ENCODE peak calls at places on chromosomes 2 and 18, in nine cellular contexts. F is PC-3, I is GM20000, E is ovary, U is suprapubic skin, V is astrocyte of the cerebellum, A is heart left ventricle, Y is gastrocnemius medialis, Q is psoas muscle. W is an unnamed sample.

GRCh38 chr2:129112181-129112580 is 793.5 kb upstream of the HS6ST1 start:
- DNase-seq in F (no peak), I (no peak), E (no peak), U (no peak), V (no peak), A (no peak), Y (no peak), Q (no peak), W (peak; percentile 52)

GRCh38 chr18:8443505-8443904 is 165.7 kb upstream of the RAB12 start:
- DNase-seq in F (peak; percentile 62), I (no peak), E (no peak), U (no peak), V (no peak), A (no peak), Y (no peak), Q (no peak), W (no peak)

GRCh38 chr2:136765256-136765735 is at the start of gene THSD7B:
- DNase-seq in F (no peak), I (peak; percentile 39), E (no peak), U (no peak), V (no peak), A (no peak), Y (no peak), Q (no peak), W (no peak)

GRCh38 chr18:43571078-43571689 is 293.9 kb upstream of the SYT4 start:
- DNase-seq in F (peak; percentile 59), I (peak; percentile 39), E (no peak), U (no peak), V (peak; percentile 56), A (no peak), Y (no peak), Q (no peak), W (peak; percentile 71)

GRCh38 chr18:44452346-44452745 is 228.3 kb upstream of the SETBP1 start:
- DNase-seq in F (no peak), I (no peak), E (no peak), U (no peak), V (no peak), A (no peak), Y (no peak), Q (no peak), W (peak; percentile 4)

GRCh38 chr2:166329465-166329864 is 46.3 kb downstream of the SCN9A start:
- DNase-seq in F (no peak), I (no peak), E (no peak), U (no peak), V (no peak), A (no peak), Y (no peak), Q (no peak), W (no peak)

GRCh38 chr2:200757414-200757813 is 54.3 kb upstream of the BZW1 start:
- DNase-seq in F (no peak), I (no peak), E (no peak), U (no peak), V (no peak), A (no peak), Y (no peak), Q (no peak), W (no peak)

GRCh38 chr2:134023854-134024253 is 230.0 kb upstream of the MGAT5 start:
- DNase-seq in F (peak; percentile 14), I (no peak), E (no peak), U (no peak), V (no peak), A (no peak), Y (no peak), Q (no peak), W (no peak)

GRCh38 chr2:46798998-46799698 is 116.5 kb downstream of the MCFD2 start:
- DNase-seq in F (no peak), I (no peak), E (no peak), U (no peak), V (no peak), A (no peak), Y (no peak), Q (no peak), W (no peak)

GRCh38 chr2:55365303-55365702 is 54.4 kb downstream of the CCDC88A start:
- DNase-seq in F (no peak), I (no peak), E (no peak), U (no peak), V (no peak), A (no peak), Y (no peak), Q (no peak), W (no peak)

GRCh38 chr18:77547757-77548156 is 298.1 kb downstream of the GALR1 start:
- DNase-seq in F (no peak), I (no peak), E (no peak), U (no peak), V (no peak), A (peak; percentile 60), Y (no peak), Q (no peak), W (no peak)

GRCh38 chr18:45657357-45658335 is 42.4 kb downstream of the SLC14A2 start:
- DNase-seq in F (peak; percentile 53), I (no peak), E (no peak), U (no peak), V (no peak), A (no peak), Y (no peak), Q (no peak), W (peak; percentile 66)

GRCh38 chr18:31610841-31611240 is 19.2 kb downstream of the TTR start:
- DNase-seq in F (peak; percentile 2), I (no peak), E (no peak), U (no peak), V (no peak), A (peak; percentile 28), Y (no peak), Q (no peak), W (peak; percentile 17)

GRCh38 chr2:3212984-3213383 is 164.6 kb downstream of the EIPR1 start:
- DNase-seq in F (no peak), I (no peak), E (no peak), U (peak; percentile 4), V (no peak), A (no peak), Y (no peak), Q (no peak), W (no peak)

GRCh38 chr2:96342085-96342484 is 6.5 kb downstream of the NCAPH start:
- DNase-seq in F (peak; percentile 78), I (no peak), E (no peak), U (no peak), V (peak; percentile 73), A (no peak), Y (no peak), Q (no peak), W (peak; percentile 33)

DNA sequence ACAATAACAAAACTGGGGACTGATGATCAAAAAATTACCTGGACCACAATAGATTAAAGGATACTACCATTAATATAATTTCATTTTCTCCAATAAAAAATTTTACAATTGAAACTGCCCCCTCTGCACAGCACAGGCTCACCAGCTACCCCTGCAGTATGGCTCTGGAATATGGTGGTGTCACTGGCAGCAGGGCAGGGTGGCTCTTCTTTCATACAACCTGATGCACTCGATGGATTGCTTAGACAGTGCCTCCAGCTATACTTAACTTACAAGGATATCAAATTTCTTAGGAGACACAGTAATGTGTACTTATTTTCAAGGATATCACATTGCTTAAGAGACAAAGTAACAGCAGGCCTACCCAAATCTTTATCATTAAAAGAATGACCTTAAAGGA is 124.0 kb downstream of the PRELID3A start:
- DNase-seq in F (peak; percentile 61), I (no peak), E (no peak), U (no peak), V (no peak), A (no peak), Y (no peak), Q (no peak), W (peak; percentile 30)
- TF ChIP-seq CTCF in F (peak; percentile 50), I (no peak), E (no peak), U (no peak), V (peak; percentile 10), A (no peak), Y (no peak), Q (no peak), W (no peak)

DNA sequence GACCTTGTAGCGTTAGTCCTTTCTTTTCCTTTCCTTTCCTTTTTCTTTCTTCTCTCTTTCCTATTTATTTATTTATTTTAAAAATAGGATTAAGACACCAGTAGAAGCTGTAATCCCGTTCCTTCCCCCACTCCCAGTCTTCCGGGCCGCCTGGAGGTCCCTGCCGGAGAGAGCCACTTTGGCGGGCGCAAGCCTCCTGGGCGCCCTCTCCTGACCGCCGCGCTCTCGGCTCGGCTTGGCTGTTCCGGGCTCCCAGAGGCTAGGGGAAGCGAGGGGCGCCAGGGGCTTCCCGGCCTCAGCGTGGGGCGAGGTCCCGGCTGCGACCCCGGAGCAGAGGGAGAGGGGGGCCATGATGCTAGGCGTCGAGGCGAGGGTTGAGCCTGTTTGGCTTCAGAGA is 10.9 kb downstream of the MEIS1 start:
- DNase-seq in F (no peak), I (no peak), E (no peak), U (no peak), V (no peak), A (peak; percentile 55), Y (no peak), Q (peak; percentile 30), W (no peak)
- TF ChIP-seq CTCF in F (no peak), I (no peak), E (no peak), U (no peak), V (peak; percentile 46), A (peak; percentile 15), Y (no peak), Q (no peak), W (no peak)

DNA sequence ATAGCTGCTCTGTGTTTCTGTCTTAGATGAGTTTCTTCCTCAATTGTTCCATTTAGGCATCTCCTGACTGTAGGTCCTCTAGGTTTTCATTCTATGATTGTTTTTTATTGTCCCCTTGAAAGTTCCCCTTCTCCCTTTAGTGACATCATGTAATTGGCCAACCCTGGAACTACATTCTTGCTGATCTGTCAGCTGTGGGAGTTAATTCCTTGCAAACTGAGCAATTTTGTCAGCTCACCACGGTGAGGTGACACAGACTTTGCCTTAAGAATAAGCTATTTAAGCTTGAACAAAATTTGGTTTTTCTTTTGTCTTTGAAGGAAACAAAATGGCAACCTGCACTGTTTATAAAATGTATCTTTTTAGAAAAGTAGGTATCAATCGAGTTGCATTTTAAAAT is 95.9 kb downstream of the TXNL1 start:
- DNase-seq in F (no peak), I (no peak), E (no peak), U (no peak), V (no peak), A (no peak), Y (no peak), Q (no peak), W (no peak)
- TF ChIP-seq CTCF in F (no peak), I (no peak), E (no peak), U (no peak), V (no peak), A (no peak), Y (no peak), Q (no peak), W (no peak)

DNA sequence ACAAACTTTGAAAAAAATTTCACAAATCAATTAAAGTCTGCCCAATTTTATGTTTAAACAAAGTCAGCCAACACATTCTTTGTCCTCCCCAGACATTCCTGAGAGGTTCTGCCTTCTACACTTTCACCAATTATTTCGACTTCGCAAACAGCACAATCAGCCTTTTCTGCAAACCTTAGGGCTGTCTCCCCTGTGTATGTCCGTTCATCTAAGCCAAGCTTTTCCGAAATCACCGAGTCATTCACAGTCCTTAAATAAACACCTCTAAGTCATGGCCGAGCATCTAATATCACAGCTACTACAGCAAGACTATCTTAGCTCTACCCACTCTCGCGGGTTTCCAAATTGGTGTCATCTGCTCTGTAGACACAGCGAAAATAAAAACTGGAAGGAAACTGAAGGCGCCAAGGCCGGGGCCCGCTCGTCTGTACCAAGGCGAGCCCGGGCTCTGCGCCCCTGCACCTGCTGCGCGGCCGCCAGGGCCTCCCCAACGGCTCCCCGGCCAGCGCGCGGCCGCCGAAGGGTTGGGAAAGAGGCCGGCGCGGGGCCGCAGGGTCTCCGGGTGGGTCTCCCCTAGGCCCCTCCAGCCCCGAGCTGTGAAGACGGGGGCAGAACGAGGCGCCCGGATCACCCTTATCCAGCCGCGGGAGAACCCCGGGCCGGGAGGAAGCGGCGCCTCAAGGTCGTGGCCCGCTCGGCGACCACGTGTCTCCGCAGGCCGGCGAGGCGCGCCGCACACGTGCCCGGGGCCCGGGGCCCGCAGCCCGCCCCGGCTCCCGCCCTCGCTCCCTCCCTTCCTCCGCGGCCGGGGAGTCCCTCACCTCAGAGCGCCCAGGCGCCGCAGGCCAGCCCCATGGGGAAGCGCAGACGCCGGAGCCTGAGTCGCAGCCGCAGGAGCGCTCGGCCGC is 573 bp downstream of the ODC1 start:
- DNase-seq in F (peak; percentile 33), I (peak; percentile 85), E (peak; percentile 66), U (no peak), V (no peak), A (peak; percentile 57), Y (peak; percentile 37), Q (no peak), W (peak; percentile 49)
- TF ChIP-seq CTCF in F (no peak), I (no peak), E (peak; percentile 36), U (no peak), V (no peak), A (no peak), Y (peak; percentile 36), Q (no peak), W (no peak)